ENCODE peak calls at places on chromosomes 3 and 15, in five cellular contexts. T is left ventricle myocardium inferior, O is GM06990, A is right cardiac atrium, U is MG63. M is an unnamed sample.

GRCh38 chr3:77313843-77314242 is 273.9 kb downstream of the ROBO2 start:
- DNase-seq in T (no peak), O (no peak), A (no peak), U (no peak), M (no peak)

GRCh38 chr3:48084929-48085328 is 68.7 kb upstream of the MAP4 start:
- DNase-seq in A (no peak), T (no peak), O (no peak), U (no peak), M (no peak)

GRCh38 chr3:11548721-11549131 is 95.0 kb downstream of the VGLL4 start:
- DNase-seq in T (peak), O (no peak), A (no peak), U (peak), M (peak)

GRCh38 chr3:25107918-25108617 is 320.0 kb upstream of the RARB start:
- DNase-seq in A (no peak), U (no peak), T (no peak), O (no peak), M (no peak)

GRCh38 chr15:57288926-57289650 is 87.2 kb upstream of the CGNL1 start:
- DNase-seq in U (no peak), T (no peak), A (no peak), O (no peak), M (peak)

GRCh38 chr15:62119224-62119925 is 45.7 kb downstream of the C2CD4B start:
- DNase-seq in T (no peak), U (peak), A (no peak), O (no peak), M (peak)

GRCh38 chr3:40920041-40920440 is 279.3 kb upstream of the CTNNB1 start:
- DNase-seq in O (no peak), U (no peak), A (no peak), T (no peak), M (peak)

GRCh38 chr3:127159547-127159946 is 33.4 kb upstream of the PRR23E start:
- DNase-seq in U (no peak), A (no peak), O (no peak), T (no peak), M (no peak)

GRCh38 chr15:101652783-101653430 is 726 bp upstream of the TM2D3 start:
- DNase-seq in O (no peak), A (peak), U (peak), T (no peak), M (no peak)

GRCh38 chr3:81270603-81271371 is 490.7 kb downstream of the GBE1 start:
- DNase-seq in T (no peak), O (no peak), A (no peak), U (no peak), M (no peak)

GRCh38 chr3:76267991-76268390 is 482.6 kb upstream of the ZNF717 start:
- DNase-seq in O (no peak), T (no peak), U (no peak), A (no peak), M (no peak)

GRCh38 chr3:72891053-72891855 is 3.4 kb downstream of the GXYLT2 start:
- DNase-seq in U (peak), A (peak), O (no peak), T (peak), M (peak)

GRCh38 chr3:151459360-151459759 is 1.5 kb downstream of the IGSF10 start:
- DNase-seq in A (peak), U (no peak), T (no peak), O (no peak), M (no peak)

GRCh38 chr3:187747506-187747905 is 2.2 kb upstream of the BCL6 start:
- DNase-seq in O (no peak), A (no peak), U (no peak), T (no peak), M (no peak)

GRCh38 chr3:46585799-46586693 is 19.9 kb upstream of the LRRC2 start:
- DNase-seq in O (no peak), U (no peak), T (no peak), A (no peak), M (no peak)

GRCh38 chr3:13509066-13509815 is 29.1 kb downstream of the HDAC11 start:
- DNase-seq in A (peak), T (peak), U (no peak), O (no peak), M (no peak)

GRCh38 chr3:152902141-152902669 is 67.3 kb downstream of the P2RY1 start:
- DNase-seq in A (no peak), O (no peak), U (no peak), T (no peak), M (no peak)

GRCh38 chr15:99106417-99107220 is 1.7 kb downstream of the SYNM start:
- DNase-seq in A (no peak), T (peak), U (no peak), O (no peak), M (peak)

GRCh38 chr3:33717616-33717865 is 513 bp downstream of the CLASP2 start:
- DNase-seq in O (no peak), A (peak), U (peak), T (peak), M (peak)

GRCh38 chr3:160134964-160135363 is 90.3 kb upstream of the C3orf80 start:
- DNase-seq in O (no peak), U (no peak), T (no peak), A (no peak), M (peak)

GRCh38 chr15:26260517-26261133 is 397.5 kb upstream of the ATP10A start:
- DNase-seq in T (no peak), O (no peak), U (peak), A (peak), M (peak)

GRCh38 chr3:42605550-42606173 is 5.2 kb downstream of the NKTR start:
- DNase-seq in T (no peak), A (no peak), O (no peak), U (no peak), M (no peak)

GRCh38 chr3:46922871-46923558 is 45.5 kb downstream of the PTH1R start:
- DNase-seq in O (no peak), T (no peak), U (no peak), A (no peak), M (no peak)

GRCh38 chr3:128784228-128784627 is 58.2 kb downstream of the RAB7A start:
- DNase-seq in O (no peak), A (peak), T (peak), U (no peak), M (no peak)

GRCh38 chr15:48592221-48592731 is 53.2 kb downstream of the FBN1 start:
- DNase-seq in O (no peak), U (no peak), A (no peak), T (no peak), M (peak)

GRCh38 chr15:29457729-29458128 is 188.1 kb upstream of the NSMCE3 start:
- DNase-seq in O (no peak), A (no peak), T (no peak), U (peak), M (peak)

GRCh38 chr3:142875583-142876207 is 13.2 kb downstream of the PCOLCE2 start:
- DNase-seq in U (no peak), T (no peak), O (no peak), A (no peak), M (no peak)

GRCh38 chr3:50466177-50466576 is 37.3 kb downstream of the CACNA2D2 start:
- DNase-seq in U (no peak), A (no peak), O (no peak), T (no peak), M (no peak)

GRCh38 chr3:8780279-8780678 is 10.9 kb upstream of the OXTR start:
- DNase-seq in A (no peak), U (no peak), T (no peak), O (no peak), M (no peak)

GRCh38 chr15:100284701-100285100 is 57.1 kb downstream of the ADAMTS17 start:
- DNase-seq in U (peak), T (peak), O (no peak), A (peak), M (no peak)

GRCh38 chr3:51709004-51709420 is 2.1 kb downstream of the GRM2 start:
- DNase-seq in T (no peak), A (no peak), O (no peak), U (no peak), M (no peak)

GRCh38 chr3:119665954-119666559 is 5.7 kb upstream of the POPDC2 start:
- DNase-seq in A (no peak), O (no peak), U (no peak), T (no peak), M (no peak)

GRCh38 chr3:194838236-194838635 is 152.6 kb downstream of the FAM43A start:
- DNase-seq in O (no peak), A (no peak), T (no peak), U (no peak), M (no peak)

GRCh38 chr15:83109532-83109931 is 2.1 kb downstream of the TM6SF1 start:
- DNase-seq in O (no peak), U (no peak), T (no peak), A (no peak), M (no peak)

GRCh38 chr15:83105450-83105849 is 2.0 kb upstream of the TM6SF1 start:
- DNase-seq in O (no peak), T (no peak), U (no peak), A (no peak), M (no peak)

GRCh38 chr15:83108266-83109219 is 1.1 kb downstream of the TM6SF1 start:
- DNase-seq in O (peak), T (peak), A (peak), U (peak), M (peak)

GRCh38 chr15:83106994-83107840 is at the start of gene TM6SF1:
- DNase-seq in O (peak), T (no peak), A (peak), U (peak), M (no peak)

GRCh38 chr15:83107841-83108181 is 366 bp downstream of the TM6SF1 start:
- DNase-seq in T (no peak), A (no peak), O (no peak), U (no peak), M (no peak)
- H3K4me3 ChIP-seq in T (peak), A (peak), O (peak), U (peak), M (peak)

GRCh38 chr3:146159037-146159436 is 1.9 kb downstream of the PLOD2 start:
- DNase-seq in A (no peak), T (no peak), U (no peak), O (no peak), M (peak)
- H3K4me3 ChIP-seq in A (peak), T (peak), U (peak), O (no peak), M (peak)

GRCh38 chr3:101850327-101851048 is 1.2 kb downstream of the NFKBIZ start:
- DNase-seq in U (peak), A (no peak), O (peak), T (no peak), M (peak)
- H3K4me3 ChIP-seq in U (peak), A (peak), O (peak), T (peak), M (peak)

GRCh38 chr3:184177767-184178306 is 3.2 kb downstream of the AP2M1 start:
- DNase-seq in U (no peak), O (no peak), A (peak), T (no peak), M (no peak)
- H3K4me3 ChIP-seq in U (no peak), O (no peak), A (no peak), T (peak), M (peak)